ENCODE peak calls at places on chromosomes 6 and 20, in seven cellular contexts. T is spleen, Q is breast epithelium, H is ovary, G is transverse colon, A is erythroblast, N is IMR-90. I is an unnamed sample.

GRCh38 chr6:133499662-133500061 is 258.5 kb downstream of the EYA4 start:
- DNase-seq in H (no peak), T (no peak), N (no peak), G (no peak), Q (no peak), A (no peak), I (no peak)

GRCh38 chr6:94254689-94255088 is 835.3 kb upstream of the EPHA7 start:
- DNase-seq in H (no peak), A (no peak), N (no peak), T (no peak), Q (no peak), G (no peak), I (no peak)

GRCh38 chr6:27188885-27189418 is 58.5 kb upstream of the PRSS16 start:
- DNase-seq in T (no peak), H (peak), A (peak), Q (no peak), G (peak), N (peak), I (no peak)

GRCh38 chr6:68975064-68975463 is 340.0 kb downstream of the ADGRB3 start:
- DNase-seq in N (no peak), H (no peak), A (no peak), G (no peak), T (no peak), Q (no peak), I (no peak)

GRCh38 chr6:163460307-163460782 is 45.8 kb downstream of the QKI start:
- DNase-seq in A (peak), Q (no peak), T (no peak), G (no peak), N (peak), H (no peak), I (peak)

GRCh38 chr20:40980106-40980827 is 48.4 kb upstream of the TOP1 start:
- DNase-seq in A (no peak), H (no peak), G (no peak), N (no peak), T (no peak), Q (no peak), I (no peak)

GRCh38 chr6:36893976-36894932 is 8.5 kb downstream of the C6orf89 start:
- DNase-seq in H (no peak), N (no peak), T (no peak), Q (no peak), A (no peak), G (no peak), I (no peak)

GRCh38 chr6:112690497-112691202 is 343.5 kb downstream of the RFPL4B start:
- DNase-seq in N (peak), H (no peak), G (no peak), A (no peak), T (no peak), Q (no peak), I (no peak)

GRCh38 chr20:1273366-1273765 is 7.3 kb downstream of the SNPH start:
- DNase-seq in Q (no peak), N (no peak), T (no peak), H (no peak), G (no peak), A (no peak), I (no peak)

GRCh38 chr20:4069741-4070140 is 54.4 kb upstream of the RNF24 start:
- DNase-seq in G (no peak), T (peak), N (peak), H (no peak), Q (no peak), A (no peak), I (no peak)

GRCh38 chr20:37538003-37538402 is 10.3 kb upstream of the BLCAP start:
- DNase-seq in G (no peak), H (no peak), Q (no peak), N (peak), A (no peak), T (peak), I (no peak)

GRCh38 chr6:154276810-154277577 is 79.6 kb downstream of the IPCEF1 start:
- DNase-seq in G (no peak), A (peak), Q (no peak), N (peak), H (no peak), T (no peak), I (no peak)

GRCh38 chr6:111985202-111985731 is 68.6 kb upstream of the CCN6 start:
- DNase-seq in N (peak), A (no peak), T (no peak), Q (no peak), H (no peak), G (no peak), I (peak)

GRCh38 chr6:6221829-6222535 is 98.5 kb downstream of the F13A1 start:
- DNase-seq in T (no peak), H (no peak), A (peak), G (peak), Q (no peak), N (no peak), I (no peak)

GRCh38 chr6:166929534-166930189 is 26.7 kb downstream of the RNASET2 start:
- DNase-seq in T (peak), G (no peak), Q (no peak), N (no peak), A (no peak), H (no peak), I (no peak)

GRCh38 chr20:62710886-62711702 is 2.5 kb downstream of the NTSR1 start:
- DNase-seq in Q (no peak), T (no peak), N (peak), H (no peak), A (no peak), G (peak), I (peak)

GRCh38 chr6:125986956-125987617 is 747 bp downstream of the TRMT11 start:
- DNase-seq in A (peak), G (no peak), T (no peak), H (no peak), N (peak), Q (no peak), I (no peak)

GRCh38 chr6:165218816-165219215 is 90.6 kb downstream of the C6orf118 start:
- DNase-seq in A (no peak), G (no peak), T (no peak), H (no peak), N (no peak), Q (no peak), I (no peak)

GRCh38 chr6:26415791-26416190 is 13.7 kb downstream of the BTN3A1 start:
- DNase-seq in Q (no peak), T (no peak), A (no peak), H (no peak), G (no peak), N (peak), I (no peak)

GRCh38 chr20:4814696-4815252 is 93.1 kb downstream of the PRND start:
- DNase-seq in H (no peak), A (no peak), T (peak), Q (no peak), G (peak), N (no peak), I (no peak)

GRCh38 chr6:36290668-36291620 is 21.1 kb downstream of the PNPLA1 start:
- DNase-seq in T (no peak), G (peak), Q (no peak), H (no peak), N (no peak), A (peak), I (peak)

GRCh38 chr6:11368760-11369159 is 136.3 kb upstream of the NEDD9 start:
- DNase-seq in Q (no peak), H (no peak), N (no peak), A (no peak), G (no peak), T (no peak), I (peak)

GRCh38 chr20:38321959-38322598 is 18.1 kb downstream of the BPI start:
- DNase-seq in G (no peak), A (peak), H (peak), N (peak), T (no peak), Q (no peak), I (peak)

GRCh38 chr6:69018911-69019310 is 383.8 kb downstream of the ADGRB3 start:
- DNase-seq in G (no peak), T (no peak), A (no peak), Q (no peak), N (no peak), H (no peak), I (no peak)

GRCh38 chr20:51542033-51542893 is at the start of gene NFATC2:
- DNase-seq in G (peak), H (no peak), N (no peak), Q (no peak), T (peak), A (peak), I (no peak)

DNA sequence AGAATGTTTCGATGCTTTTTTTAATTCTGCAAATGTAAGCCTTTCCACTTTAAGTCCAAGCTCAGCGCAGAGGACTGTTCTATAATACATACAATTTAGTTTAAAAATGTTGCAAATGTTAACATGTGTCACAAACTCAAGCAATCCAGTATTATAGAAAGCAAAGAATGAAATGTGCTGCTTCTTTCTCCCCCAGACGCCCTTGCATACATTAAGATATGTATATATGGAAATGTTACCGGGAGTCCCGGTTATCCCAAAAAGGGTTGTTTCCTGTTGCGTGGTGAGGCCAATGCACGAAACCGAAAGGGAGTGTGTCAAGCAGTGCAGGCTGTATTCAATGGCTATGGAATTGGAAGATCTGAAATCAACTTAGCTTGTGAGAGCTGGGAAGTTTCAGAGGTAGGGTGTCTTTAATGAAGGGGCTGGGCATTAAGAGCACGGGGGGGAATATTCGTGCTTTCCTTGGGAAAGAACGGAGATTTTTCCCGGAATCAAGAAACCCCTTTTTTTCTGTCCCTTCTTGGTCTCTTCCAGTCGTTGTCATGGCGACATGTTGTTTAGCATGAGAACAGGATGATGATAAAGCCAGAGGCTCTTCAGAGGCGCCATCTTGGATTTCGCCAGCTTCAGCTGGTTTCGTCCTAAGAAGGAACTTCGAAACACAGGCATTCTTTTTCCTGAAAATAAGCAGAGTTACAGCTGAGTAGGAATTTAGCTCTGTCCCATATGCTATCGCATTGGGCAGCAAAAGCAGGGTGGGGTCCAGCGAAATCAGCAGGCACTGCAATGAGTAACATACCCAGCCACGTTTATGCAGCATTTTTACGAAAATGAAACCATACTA is 10.1 kb upstream of the NQO2 start:
- DNase-seq in G (peak), T (peak), H (peak), A (peak), N (peak), Q (peak), I (peak)
- TF ChIP-seq POLR2A in G (peak), T (no peak), H (peak), A (peak), N (peak), Q (peak), I (peak)

GRCh38 chr20:57388953-57389694 is 2.1 kb upstream of the RBM38 start:
- DNase-seq in N (peak), T (peak), G (peak), Q (no peak), H (peak), A (peak), I (no peak)
- TF ChIP-seq POLR2A in N (no peak), T (no peak), G (peak), Q (no peak), H (no peak), A (peak), I (no peak)

GRCh38 chr20:16124911-16125776 is 448.1 kb downstream of the KIF16B start:
- DNase-seq in H (no peak), A (no peak), N (no peak), T (no peak), Q (no peak), G (no peak), I (no peak)
- TF ChIP-seq POLR2A in H (no peak), A (no peak), N (no peak), T (no peak), Q (no peak), G (no peak), I (no peak)

GRCh38 chr6:75689576-75689975 is 59.5 kb upstream of the MYO6 start:
- DNase-seq in N (no peak), T (no peak), H (no peak), Q (no peak), G (no peak), A (no peak), I (no peak)
- TF ChIP-seq POLR2A in N (no peak), T (no peak), H (no peak), Q (no peak), G (no peak), A (no peak), I (no peak)

GRCh38 chr6:130993292-130993765 is 69.7 kb downstream of the EPB41L2 start:
- DNase-seq in N (no peak), Q (no peak), G (no peak), T (no peak), A (no peak), H (no peak), I (no peak)
- TF ChIP-seq POLR2A in N (no peak), Q (no peak), G (no peak), T (no peak), A (no peak), H (no peak), I (no peak)

I was measured in H54.